ENCODE peak calls at places on chromosomes 16 and 17, in nine cellular contexts. B, R, V, J, X, H, M, Q and F are unnamed samples.

GRCh38 chr16:28089205-28089991 is 25.9 kb upstream of the GSG1L start:
- DNase-seq in V (no peak), R (no peak), H (no peak), J (no peak), Q (no peak), M (no peak), B (no peak), X (no peak), F (no peak)

GRCh38 chr16:71369494-71369893 is 11.0 kb downstream of the CALB2 start:
- DNase-seq in B (no peak), M (no peak), J (no peak), X (no peak), R (no peak), Q (no peak), V (no peak), H (no peak), F (no peak)

GRCh38 chr17:3679186-3680126 is 10.8 kb downstream of the EMC6 start:
- DNase-seq in Q (no peak), H (no peak), X (no peak), J (no peak), B (no peak), M (no peak), R (no peak), V (no peak), F (no peak)

GRCh38 chr17:41535764-41536481 is 7.8 kb upstream of the KRT19 start:
- DNase-seq in V (no peak), B (no peak), J (no peak), M (no peak), Q (no peak), H (no peak), R (no peak), X (no peak), F (no peak)

GRCh38 chr17:21495281-21495680 is 119.1 kb downstream of the KCNJ12 start:
- DNase-seq in X (peak), B (no peak), Q (no peak), J (no peak), M (no peak), V (no peak), R (no peak), H (no peak), F (no peak)

GRCh38 chr17:43791589-43791988 is 11.4 kb downstream of the CFAP97D1 start:
- DNase-seq in J (no peak), B (peak), R (peak), X (peak), H (peak), Q (no peak), V (no peak), M (peak), F (peak)

GRCh38 chr17:68011199-68011665 is 15.0 kb upstream of the C17orf58 start:
- DNase-seq in M (peak), Q (peak), J (no peak), R (peak), V (no peak), B (peak), X (no peak), H (peak), F (no peak)

GRCh38 chr17:63954402-63955063 is 18.2 kb downstream of the SCN4A start:
- DNase-seq in J (no peak), Q (peak), B (no peak), X (no peak), V (peak), M (no peak), H (no peak), R (no peak), F (no peak)

GRCh38 chr16:7086842-7087616 is 245.6 kb upstream of the RBFOX1 start:
- DNase-seq in X (no peak), Q (no peak), V (no peak), R (peak), M (no peak), J (no peak), H (peak), B (peak), F (no peak)

GRCh38 chr16:88343276-88343791 is 39.4 kb upstream of the ZNF469 start:
- DNase-seq in M (no peak), B (no peak), X (no peak), V (no peak), R (no peak), Q (no peak), H (no peak), J (no peak), F (no peak)